ENCODE peak calls at places on chromosomes 16 and 17, in nine cellular contexts. N is H9, D is astrocyte of the spinal cord, G is pancreas, L is transverse colon, Q is GM12864, X is NB4, O is Panc1, S is left lung. Y is an unnamed sample.

GRCh38 chr17:80082403-80083135 is 18.8 kb upstream of the GAA start:
- DNase-seq in X (peak; percentile 79), D (peak; percentile 65), Q (peak; percentile 27), N (peak; percentile 90), L (peak; percentile 57), G (peak; percentile 61), S (peak; percentile 83), O (no peak), Y (peak; percentile 72)

GRCh38 chr17:57869599-57870282 is 19.9 kb upstream of the MRPS23 start:
- DNase-seq in S (no peak), X (no peak), G (no peak), N (peak; percentile 25), Q (no peak), D (peak; percentile 84), L (no peak), O (no peak), Y (peak; percentile 44)

GRCh38 chr16:30748634-30749445 is 615 bp downstream of the PHKG2 start:
- DNase-seq in N (peak; percentile 57), L (peak; percentile 58), Q (no peak), S (peak; percentile 88), O (no peak), G (peak; percentile 42), X (peak; percentile 53), D (peak; percentile 34), Y (peak; percentile 35)

GRCh38 chr16:49521706-49522325 is 148.2 kb downstream of the C16orf78 start:
- DNase-seq in L (no peak), X (no peak), S (no peak), O (no peak), G (no peak), N (no peak), D (no peak), Q (no peak), Y (no peak)

GRCh38 chr17:10620823-10621222 is 36.3 kb downstream of the MYH3 start:
- DNase-seq in O (no peak), N (no peak), D (no peak), G (no peak), Q (no peak), X (no peak), L (no peak), S (no peak), Y (peak; percentile 18)

GRCh38 chr16:29784157-29784556 is 6.1 kb downstream of the ZG16 start:
- DNase-seq in Q (no peak), X (no peak), S (no peak), O (no peak), G (no peak), N (no peak), D (no peak), L (no peak), Y (no peak)

GRCh38 chr16:23554536-23554935 is 2.6 kb downstream of the EARS2 start:
- DNase-seq in Q (no peak), O (no peak), X (peak; percentile 25), G (no peak), D (no peak), L (no peak), S (no peak), N (no peak), Y (no peak)

GRCh38 chr16:29824589-29825144 is 4.4 kb downstream of the MVP start:
- DNase-seq in D (peak; percentile 77), Q (no peak), G (no peak), X (no peak), O (no peak), L (no peak), N (no peak), S (no peak), Y (peak; percentile 77)

GRCh38 chr17:63833026-63833740 is 5.7 kb upstream of the FTSJ3 start:
- DNase-seq in G (no peak), X (no peak), Q (no peak), L (no peak), S (no peak), N (no peak), O (no peak), D (no peak), Y (no peak)

GRCh38 chr17:11704041-11704440 is 105.8 kb downstream of the DNAH9 start:
- DNase-seq in O (no peak), D (no peak), L (no peak), S (no peak), G (no peak), Q (no peak), X (no peak), N (no peak), Y (no peak)

GRCh38 chr17:20145567-20145966 is 136.4 kb downstream of the SPECC1 start:
- DNase-seq in D (no peak), S (no peak), O (no peak), G (no peak), L (no peak), X (no peak), Q (no peak), N (no peak), Y (no peak)

GRCh38 chr16:31451201-31451600 is 8.1 kb upstream of the ARMC5 start:
- DNase-seq in N (no peak), O (no peak), L (no peak), G (no peak), X (no peak), Q (no peak), D (no peak), S (no peak), Y (no peak)

GRCh38 chr16:80309178-80309577 is 231.6 kb upstream of the DYNLRB2 start:
- DNase-seq in Q (no peak), S (no peak), X (no peak), O (no peak), G (no peak), D (no peak), N (no peak), L (no peak), Y (no peak)
- TF ChIP-seq CTCF in Q (no peak), S (no peak), X (no peak), O (no peak), G (no peak), D (no peak), N (no peak), L (no peak), Y (no peak)

DNA sequence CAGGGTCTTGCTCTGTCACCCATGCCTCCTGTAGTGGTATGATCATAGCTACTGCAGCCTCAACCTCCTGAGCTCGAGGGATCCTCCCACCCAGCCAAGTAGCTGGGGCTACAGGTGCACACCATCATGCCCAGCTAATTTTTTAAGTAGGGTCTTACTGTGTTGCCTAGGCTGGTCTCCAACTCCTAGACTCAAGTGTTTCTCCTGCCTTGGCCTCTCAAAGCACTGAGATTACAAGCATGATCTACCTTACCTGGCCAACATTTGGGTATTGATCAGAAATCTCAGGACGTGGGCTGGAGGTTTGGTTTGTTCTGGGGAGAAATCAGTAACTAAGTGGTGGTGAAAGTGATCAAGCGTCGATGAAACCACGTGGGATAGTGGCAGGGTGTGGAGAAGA is 4.1 kb downstream of the CHD9 start:
- DNase-seq in Q (no peak), O (no peak), X (no peak), D (no peak), L (no peak), N (no peak), S (no peak), G (no peak), Y (no peak)
- TF ChIP-seq CTCF in Q (no peak), O (no peak), X (no peak), D (no peak), L (no peak), N (no peak), S (no peak), G (no peak), Y (no peak)

DNA sequence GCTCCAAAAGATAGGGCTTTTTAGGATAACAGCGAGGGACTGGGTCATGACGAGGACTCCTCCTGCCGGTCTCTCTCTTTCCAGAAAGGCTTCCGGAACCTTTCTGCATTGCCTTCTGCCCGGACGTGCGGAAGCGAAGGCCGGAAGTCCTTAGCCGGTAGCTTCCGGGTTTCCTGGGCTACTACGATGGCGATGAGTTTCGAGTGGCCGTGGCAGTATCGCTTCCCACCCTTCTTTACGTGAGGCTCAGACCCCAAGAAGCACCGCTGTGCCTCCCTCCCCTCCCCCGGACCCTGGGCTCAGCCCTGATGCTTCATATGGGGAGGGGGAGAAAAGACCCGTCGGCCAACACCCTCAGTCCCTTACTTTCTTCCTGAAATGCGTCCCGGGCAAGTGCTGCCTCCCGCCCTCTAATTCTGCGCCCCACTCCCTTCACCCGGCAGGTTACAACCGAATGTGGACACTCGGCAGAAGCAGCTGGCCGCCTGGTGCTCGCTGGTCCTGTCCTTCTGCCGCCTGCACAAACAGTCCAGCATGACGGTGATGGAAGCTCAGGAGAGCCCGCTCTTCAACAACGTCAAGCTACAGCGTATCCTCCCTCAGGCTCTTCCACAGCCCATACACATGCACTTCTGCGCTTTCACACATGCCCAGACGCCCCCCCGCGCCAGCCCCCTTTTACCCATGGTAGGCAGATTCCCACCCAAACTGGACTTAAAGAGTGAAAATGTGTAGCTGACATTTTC is at the start of gene VPS25:
- DNase-seq in S (peak; percentile 91), O (peak; percentile 36), G (peak; percentile 70), D (peak; percentile 86), N (peak; percentile 86), X (peak; percentile 84), Q (peak; percentile 60), L (peak; percentile 84), Y (peak; percentile 84)
- TF ChIP-seq CTCF in S (no peak), O (no peak), G (no peak), D (peak; percentile 31), N (peak; percentile 32), X (no peak), Q (no peak), L (no peak), Y (no peak)

GRCh38 chr17:81526662-81527571 is 1.3 kb upstream of the FSCN2 start:
- DNase-seq in X (no peak), L (no peak), D (no peak), N (no peak), G (peak; percentile 7), O (no peak), Q (no peak), S (peak; percentile 48), Y (no peak)

GRCh38 chr17:81528384-81528650 is 140 bp downstream of the FSCN2 start:
- DNase-seq in Q (no peak), N (no peak), L (no peak), X (no peak), S (peak; percentile 69), G (no peak), D (no peak), O (no peak), Y (no peak)

GRCh38 chr17:81527591-81528383 is at the start of gene FSCN2:
- DNase-seq in S (peak; percentile 80), Q (no peak), L (no peak), X (no peak), N (no peak), G (peak; percentile 8), D (no peak), O (no peak), Y (no peak)

GRCh38 chr17:81529437-81529803 is 1.2 kb downstream of the FSCN2 start:
- DNase-seq in N (no peak), Q (no peak), D (no peak), O (no peak), X (no peak), G (no peak), S (peak; percentile 48), L (no peak), Y (no peak)

DNA sequence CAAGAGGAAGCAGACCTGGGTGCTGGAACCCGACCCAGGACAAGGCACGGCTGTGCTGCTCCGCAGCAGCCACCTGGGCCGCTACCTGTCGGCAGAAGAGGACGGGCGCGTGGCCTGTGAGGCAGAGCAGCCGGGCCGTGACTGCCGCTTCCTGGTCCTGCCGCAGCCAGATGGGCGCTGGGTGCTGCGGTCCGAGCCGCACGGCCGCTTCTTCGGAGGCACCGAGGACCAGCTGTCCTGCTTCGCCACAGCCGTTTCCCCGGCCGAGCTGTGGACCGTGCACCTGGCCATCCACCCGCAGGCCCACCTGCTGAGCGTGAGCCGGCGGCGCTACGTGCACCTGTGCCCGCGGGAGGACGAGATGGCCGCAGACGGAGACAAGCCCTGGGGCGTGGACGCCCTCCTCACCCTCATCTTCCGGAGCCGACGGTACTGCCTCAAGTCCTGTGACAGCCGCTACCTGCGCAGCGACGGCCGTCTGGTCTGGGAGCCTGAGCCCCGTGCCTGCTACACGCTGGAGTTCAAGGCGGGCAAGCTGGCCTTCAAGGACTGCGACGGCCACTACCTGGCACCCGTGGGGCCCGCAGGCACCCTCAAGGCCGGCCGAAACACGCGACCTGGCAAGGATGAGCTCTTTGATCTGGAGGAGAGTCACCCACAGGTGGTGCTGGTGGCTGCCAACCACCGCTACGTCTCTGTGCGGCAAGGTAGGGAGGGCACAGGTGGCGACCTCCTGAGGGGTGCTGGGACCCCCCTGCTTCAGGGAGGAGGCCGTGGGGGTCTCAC is 667 bp downstream of the FSCN2 start:
- DNase-seq in G (peak; percentile 65), O (no peak), L (no peak), S (peak; percentile 73), N (no peak), Q (no peak), D (no peak), X (no peak), Y (no peak)
- TF ChIP-seq CTCF in G (no peak), O (no peak), L (no peak), S (no peak), N (no peak), Q (no peak), D (no peak), X (no peak), Y (no peak)